ENCODE peak calls at places on chromosomes 2 and 18, in four cellular contexts. One of them, this sample, is unnamed.

GRCh38 chr2:182952741-182953450 is 85.4 kb downstream of the NCKAP1 start:
- DNase-seq in AG09319: peak; percentile 2
- DNase-seq in mucosa of gallbladder: no peak
- DNase-seq in central memory CD4-positive, alpha-beta T cell: no peak
- DNase-seq in this sample: no peak

GRCh38 chr2:174635015-174635593 is 37.5 kb upstream of the WIPF1 start:
- DNase-seq in AG09319: no peak
- DNase-seq in mucosa of gallbladder: no peak
- DNase-seq in central memory CD4-positive, alpha-beta T cell: no peak
- DNase-seq in this sample: no peak

GRCh38 chr18:52439457-52439856 is 99.5 kb downstream of the DCC start:
- DNase-seq in AG09319: no peak
- DNase-seq in mucosa of gallbladder: no peak
- DNase-seq in central memory CD4-positive, alpha-beta T cell: no peak
- DNase-seq in this sample: no peak

GRCh38 chr2:110807520-110807919 is 75.1 kb downstream of the ACOXL start:
- DNase-seq in AG09319: no peak
- DNase-seq in mucosa of gallbladder: no peak
- DNase-seq in central memory CD4-positive, alpha-beta T cell: no peak
- DNase-seq in this sample: no peak

GRCh38 chr2:85400951-85401805 is 9.0 kb downstream of the CAPG start:
- DNase-seq in AG09319: no peak
- DNase-seq in mucosa of gallbladder: no peak
- DNase-seq in central memory CD4-positive, alpha-beta T cell: no peak
- DNase-seq in this sample: no peak

GRCh38 chr2:136399667-136400316 is 281.8 kb upstream of the CXCR4 start:
- DNase-seq in AG09319: no peak
- DNase-seq in mucosa of gallbladder: peak; percentile 47
- DNase-seq in central memory CD4-positive, alpha-beta T cell: no peak
- DNase-seq in this sample: no peak

GRCh38 chr2:23427976-23428375 is 43.0 kb downstream of the KLHL29 start:
- DNase-seq in AG09319: no peak
- DNase-seq in mucosa of gallbladder: no peak
- DNase-seq in central memory CD4-positive, alpha-beta T cell: no peak
- DNase-seq in this sample: no peak

GRCh38 chr18:55421612-55422381 is 166.2 kb downstream of the TCF4 start:
- DNase-seq in AG09319: no peak
- DNase-seq in mucosa of gallbladder: no peak
- DNase-seq in central memory CD4-positive, alpha-beta T cell: no peak
- DNase-seq in this sample: no peak

GRCh38 chr18:31878358-31878757 is 64.6 kb downstream of the TRAPPC8 start:
- DNase-seq in AG09319: no peak
- DNase-seq in mucosa of gallbladder: no peak
- DNase-seq in central memory CD4-positive, alpha-beta T cell: no peak
- DNase-seq in this sample: no peak

GRCh38 chr18:44673256-44673950 is 7.3 kb upstream of the SETBP1 start:
- DNase-seq in AG09319: no peak
- DNase-seq in mucosa of gallbladder: no peak
- DNase-seq in central memory CD4-positive, alpha-beta T cell: no peak
- DNase-seq in this sample: peak; percentile 83

GRCh38 chr18:2961828-2962227 is 51.1 kb downstream of the LPIN2 start:
- DNase-seq in AG09319: no peak
- DNase-seq in mucosa of gallbladder: no peak
- DNase-seq in central memory CD4-positive, alpha-beta T cell: no peak
- DNase-seq in this sample: no peak

GRCh38 chr2:129178356-129178755 is 801.1 kb upstream of the RAB6C start:
- DNase-seq in AG09319: no peak
- DNase-seq in mucosa of gallbladder: no peak
- DNase-seq in central memory CD4-positive, alpha-beta T cell: no peak
- DNase-seq in this sample: no peak

GRCh38 chr18:28478531-28478930 is 301.6 kb upstream of the CDH2 start:
- DNase-seq in AG09319: no peak
- DNase-seq in mucosa of gallbladder: no peak
- DNase-seq in central memory CD4-positive, alpha-beta T cell: no peak
- DNase-seq in this sample: no peak

GRCh38 chr18:4987452-4988405 is 209.3 kb downstream of the AKAIN1 start:
- DNase-seq in AG09319: no peak
- DNase-seq in mucosa of gallbladder: no peak
- DNase-seq in central memory CD4-positive, alpha-beta T cell: no peak
- DNase-seq in this sample: peak; percentile 81

GRCh38 chr2:9656270-9656766 is 25.5 kb upstream of the YWHAQ start:
- DNase-seq in AG09319: peak; percentile 45
- DNase-seq in mucosa of gallbladder: no peak
- DNase-seq in central memory CD4-positive, alpha-beta T cell: peak; percentile 21
- DNase-seq in this sample: peak; percentile 49

GRCh38 chr2:31107588-31108300 is 30.5 kb downstream of the GALNT14 start:
- DNase-seq in AG09319: no peak
- DNase-seq in mucosa of gallbladder: no peak
- DNase-seq in central memory CD4-positive, alpha-beta T cell: no peak
- DNase-seq in this sample: peak; percentile 41

GRCh38 chr2:200383380-200384110 is 77.1 kb downstream of the SPATS2L start:
- DNase-seq in AG09319: no peak
- DNase-seq in mucosa of gallbladder: no peak
- DNase-seq in central memory CD4-positive, alpha-beta T cell: peak; percentile 36
- DNase-seq in this sample: no peak

GRCh38 chr2:84546551-84546950 is 30.3 kb downstream of the DNAH6 start:
- DNase-seq in AG09319: no peak
- DNase-seq in mucosa of gallbladder: no peak
- DNase-seq in central memory CD4-positive, alpha-beta T cell: no peak
- DNase-seq in this sample: no peak

GRCh38 chr2:64405476-64406406 is 48.2 kb upstream of the LGALSL start:
- DNase-seq in AG09319: peak; percentile 91
- DNase-seq in mucosa of gallbladder: no peak
- DNase-seq in central memory CD4-positive, alpha-beta T cell: no peak
- DNase-seq in this sample: no peak

GRCh38 chr2:238060096-238060541 is 682 bp upstream of the SCLY start:
- DNase-seq in AG09319: no peak
- DNase-seq in mucosa of gallbladder: no peak
- DNase-seq in central memory CD4-positive, alpha-beta T cell: no peak
- DNase-seq in this sample: no peak

GRCh38 chr2:98498703-98499445 is 54.2 kb downstream of the INPP4A start:
- DNase-seq in AG09319: no peak
- DNase-seq in mucosa of gallbladder: no peak
- DNase-seq in central memory CD4-positive, alpha-beta T cell: no peak
- DNase-seq in this sample: no peak

GRCh38 chr2:67259581-67260347 is 137.4 kb upstream of the ETAA1 start:
- DNase-seq in AG09319: peak; percentile 59
- DNase-seq in mucosa of gallbladder: peak; percentile 57
- DNase-seq in central memory CD4-positive, alpha-beta T cell: no peak
- DNase-seq in this sample: no peak

GRCh38 chr2:42327125-42327524 is 33.9 kb downstream of the COX7A2L start:
- DNase-seq in AG09319: no peak
- DNase-seq in mucosa of gallbladder: no peak
- DNase-seq in central memory CD4-positive, alpha-beta T cell: no peak
- DNase-seq in this sample: no peak

GRCh38 chr2:11123856-11124759 is 31.2 kb upstream of the SLC66A3 start:
- DNase-seq in AG09319: peak; percentile 8
- DNase-seq in mucosa of gallbladder: peak; percentile 71
- DNase-seq in central memory CD4-positive, alpha-beta T cell: peak; percentile 60
- DNase-seq in this sample: peak; percentile 78

GRCh38 chr2:147110317-147110716 is 734.5 kb upstream of the ACVR2A start:
- DNase-seq in AG09319: no peak
- DNase-seq in mucosa of gallbladder: no peak
- DNase-seq in central memory CD4-positive, alpha-beta T cell: no peak
- DNase-seq in this sample: peak; percentile 69

GRCh38 chr2:236731767-236732580 is 162.3 kb downstream of the ACKR3 start:
- DNase-seq in AG09319: no peak
- DNase-seq in mucosa of gallbladder: peak; percentile 78
- DNase-seq in central memory CD4-positive, alpha-beta T cell: no peak
- DNase-seq in this sample: no peak

GRCh38 chr18:51009071-51009470 is 20.9 kb upstream of the SMAD4 start:
- DNase-seq in AG09319: no peak
- DNase-seq in mucosa of gallbladder: no peak
- DNase-seq in central memory CD4-positive, alpha-beta T cell: no peak
- DNase-seq in this sample: no peak

GRCh38 chr2:27915874-27916273 is 25.3 kb downstream of the BABAM2 start:
- DNase-seq in AG09319: no peak
- DNase-seq in mucosa of gallbladder: no peak
- DNase-seq in central memory CD4-positive, alpha-beta T cell: no peak
- DNase-seq in this sample: no peak

This sample was measured in neural progenitor cell.